ENCODE peak calls at places on chromosomes 7 and 10, in eight cellular contexts. F is BJ, W is bronchial epithelial cell, P is kidney epithelial cell, V is cardiac muscle cell, I is coronary artery, H is lower lobe of right lung, E is mucosa of descending colon. X is an unnamed sample.

GRCh38 chr10:48801026-48801425 is 116.4 kb downstream of the WDFY4 start:
- DNase-seq in F (peak), W (peak), P (no peak), V (no peak), I (no peak), H (no peak), E (no peak), X (peak)

GRCh38 chr7:41206267-41206666 is 496.6 kb downstream of the INHBA start:
- DNase-seq in F (no peak), W (no peak), P (no peak), V (no peak), I (no peak), H (no peak), E (no peak), X (no peak)

GRCh38 chr7:92135490-92135889 is 1.2 kb upstream of the CYP51A1 start:
- DNase-seq in F (no peak), W (peak), P (no peak), V (no peak), I (no peak), H (no peak), E (no peak), X (peak)

GRCh38 chr7:114931656-114932011 is 9.7 kb downstream of the MDFIC start:
- DNase-seq in F (no peak), W (no peak), P (no peak), V (no peak), I (no peak), H (no peak), E (no peak), X (no peak)

GRCh38 chr10:37754538-37755323 is 102.7 kb downstream of the ZNF248 start:
- DNase-seq in F (no peak), W (peak), P (no peak), V (no peak), I (no peak), H (no peak), E (no peak), X (peak)

GRCh38 chr7:77222819-77223218 is 23.2 kb upstream of the FGL2 start:
- DNase-seq in F (no peak), W (no peak), P (no peak), V (no peak), I (no peak), H (no peak), E (no peak), X (no peak)

GRCh38 chr10:112208292-112208691 is 24.7 kb upstream of the GPAM start:
- DNase-seq in F (no peak), W (no peak), P (no peak), V (no peak), I (no peak), H (no peak), E (no peak), X (no peak)

GRCh38 chr10:31929986-31930675 is 1.5 kb upstream of the ARHGAP12 start:
- DNase-seq in F (no peak), W (no peak), P (no peak), V (no peak), I (no peak), H (no peak), E (no peak), X (no peak)

GRCh38 chr7:85469446-85469970 is 282.7 kb upstream of the SEMA3D start:
- DNase-seq in F (peak), W (no peak), P (no peak), V (no peak), I (no peak), H (no peak), E (no peak), X (no peak)

GRCh38 chr7:139936760-139937310 is 107.8 kb downstream of the TBXAS1 start:
- DNase-seq in F (no peak), W (peak), P (no peak), V (no peak), I (no peak), H (no peak), E (no peak), X (peak)

GRCh38 chr10:6108631-6109443 is 20.0 kb downstream of the RBM17 start:
- DNase-seq in F (no peak), W (peak), P (no peak), V (peak), I (no peak), H (no peak), E (no peak), X (peak)

GRCh38 chr7:73704640-73705550 is 14.6 kb downstream of the STX1A start:
- DNase-seq in F (no peak), W (peak), P (no peak), V (no peak), I (no peak), H (peak), E (no peak), X (peak)

GRCh38 chr10:130023454-130024230 is 59.6 kb upstream of the EBF3 start:
- DNase-seq in F (no peak), W (no peak), P (no peak), V (no peak), I (peak), H (no peak), E (no peak), X (no peak)

GRCh38 chr7:81367335-81367801 is 402.5 kb downstream of the HGF start:
- DNase-seq in F (peak), W (peak), P (no peak), V (no peak), I (no peak), H (no peak), E (no peak), X (peak)

GRCh38 chr7:120931243-120931642 is 19.3 kb upstream of the ING3 start:
- DNase-seq in F (no peak), W (peak), P (no peak), V (no peak), I (no peak), H (no peak), E (no peak), X (no peak)

GRCh38 chr10:4685904-4686643 is 139.9 kb upstream of the AKR1E2 start:
- DNase-seq in F (no peak), W (no peak), P (no peak), V (no peak), I (no peak), H (no peak), E (no peak), X (no peak)

GRCh38 chr10:86765548-86765947 is 9.1 kb downstream of the BMPR1A start:
- DNase-seq in F (no peak), W (no peak), P (no peak), V (no peak), I (no peak), H (no peak), E (no peak), X (no peak)

GRCh38 chr10:57638411-57638810 is 629.3 kb downstream of the IPMK start:
- DNase-seq in F (no peak), W (peak), P (no peak), V (no peak), I (no peak), H (no peak), E (no peak), X (peak)

GRCh38 chr7:70182516-70182915 is 584.2 kb downstream of the AUTS2 start:
- DNase-seq in F (no peak), W (no peak), P (no peak), V (no peak), I (no peak), H (no peak), E (no peak), X (no peak)

GRCh38 chr10:11354823-11355222 is 256.6 kb downstream of the USP6NL start:
- DNase-seq in F (no peak), W (no peak), P (no peak), V (no peak), I (no peak), H (no peak), E (no peak), X (no peak)

GRCh38 chr7:117674617-117675016 is 194.8 kb downstream of the CFTR start:
- DNase-seq in F (no peak), W (no peak), P (no peak), V (peak), I (no peak), H (no peak), E (no peak), X (no peak)

GRCh38 chr10:24652381-24652957 is 71.2 kb downstream of the ARHGAP21 start:
- DNase-seq in F (no peak), W (no peak), P (no peak), V (no peak), I (no peak), H (no peak), E (no peak), X (no peak)

GRCh38 chr10:102237711-102238252 is 3.5 kb downstream of the PITX3 start:
- DNase-seq in F (no peak), W (no peak), P (no peak), V (no peak), I (no peak), H (no peak), E (no peak), X (no peak)

GRCh38 chr7:134364619-134365037 is 47.9 kb upstream of the SLC35B4 start:
- DNase-seq in F (no peak), W (peak), P (peak), V (no peak), I (no peak), H (no peak), E (no peak), X (peak)

GRCh38 chr7:30511494-30511893 is 6.9 kb upstream of the GGCT start:
- DNase-seq in F (no peak), W (no peak), P (no peak), V (no peak), I (no peak), H (no peak), E (no peak), X (no peak)

GRCh38 chr10:84261236-84261635 is 16.4 kb downstream of the RGR start:
- DNase-seq in F (no peak), W (no peak), P (no peak), V (no peak), I (no peak), H (no peak), E (no peak), X (no peak)

GRCh38 chr10:74924251-74924954 is 98.0 kb downstream of the KAT6B start:
- DNase-seq in F (peak), W (peak), P (peak), V (no peak), I (no peak), H (no peak), E (no peak), X (peak)

GRCh38 chr7:22234247-22234646 is 122.7 kb downstream of the RAPGEF5 start:
- DNase-seq in F (no peak), W (no peak), P (no peak), V (no peak), I (no peak), H (no peak), E (no peak), X (no peak)

GRCh38 chr10:5303504-5303903 is 61.3 kb upstream of the UCN3 start:
- DNase-seq in F (no peak), W (no peak), P (no peak), V (no peak), I (no peak), H (no peak), E (no peak), X (no peak)

GRCh38 chr10:92903633-92904032 is 55.3 kb downstream of the EXOC6 start:
- DNase-seq in F (no peak), W (no peak), P (no peak), V (no peak), I (no peak), H (no peak), E (no peak), X (no peak)

DNA sequence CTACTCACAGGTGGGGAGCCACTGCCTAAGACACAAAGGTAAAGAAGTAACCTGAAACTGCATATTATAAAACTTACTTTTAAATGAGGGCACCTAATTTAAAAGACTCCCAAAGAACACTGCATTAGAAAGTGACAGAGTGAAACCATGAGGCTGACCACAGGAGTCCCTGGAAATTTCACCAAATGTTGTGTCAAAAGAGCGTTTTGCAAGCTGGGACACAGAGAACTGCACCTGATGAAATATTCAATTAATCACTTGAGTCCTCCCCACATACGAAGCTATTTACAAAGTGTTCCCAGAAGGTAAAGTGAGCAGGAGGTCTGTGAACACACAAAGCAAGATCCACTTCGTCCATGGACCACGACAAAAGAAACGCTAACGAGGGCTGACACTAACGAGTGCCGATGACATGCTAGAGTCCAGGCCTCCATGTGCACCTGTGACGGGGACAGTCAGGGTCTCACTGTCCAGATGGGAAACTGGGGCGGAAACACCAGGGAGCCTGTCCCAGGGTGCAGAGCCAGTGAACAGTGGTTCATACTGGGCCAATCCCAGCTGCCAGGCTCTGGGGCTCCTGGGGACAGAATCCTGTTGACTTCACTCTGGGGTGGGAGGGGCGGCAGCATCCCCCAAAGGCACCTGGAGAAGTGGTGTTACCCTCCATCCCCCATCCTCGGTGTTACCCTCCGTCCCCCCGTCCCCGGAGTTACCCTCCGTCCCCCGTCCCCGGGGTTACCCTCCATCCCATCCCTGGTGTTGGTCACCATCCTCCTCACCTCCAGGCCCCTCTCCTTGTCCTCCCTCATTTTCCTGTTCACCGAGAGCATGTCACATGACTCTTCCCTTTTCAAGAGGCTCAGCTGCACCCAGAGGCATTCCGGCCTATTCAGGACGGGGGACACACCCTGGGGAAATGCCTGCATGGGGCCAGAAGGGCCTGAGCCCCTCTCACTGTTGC is 63.4 kb downstream of the DIP2C start:
- DNase-seq in F (no peak), W (no peak), P (no peak), V (no peak), I (no peak), H (peak), E (peak), X (no peak)
- H3K4me3 ChIP-seq in F (no peak), W (no peak), P (no peak), V (no peak), I (peak), H (no peak), E (no peak), X (no peak)

GRCh38 chr7:18352339-18353255 is 143.0 kb upstream of the HDAC9 start:
- DNase-seq in F (peak), W (peak), P (no peak), V (peak), I (no peak), H (no peak), E (no peak), X (peak)

GRCh38 chr7:18354686-18355085 is 140.9 kb upstream of the HDAC9 start:
- DNase-seq in F (no peak), W (no peak), P (no peak), V (peak), I (no peak), H (no peak), E (no peak), X (no peak)

GRCh38 chr7:18357691-18358090 is 137.9 kb upstream of the HDAC9 start:
- DNase-seq in F (no peak), W (peak), P (no peak), V (no peak), I (no peak), H (no peak), E (no peak), X (peak)

GRCh38 chr7:18354108-18354507 is 141.4 kb upstream of the HDAC9 start:
- DNase-seq in F (no peak), W (no peak), P (no peak), V (no peak), I (no peak), H (no peak), E (no peak), X (no peak)

GRCh38 chr7:18356195-18356645 is 139.3 kb upstream of the HDAC9 start:
- DNase-seq in F (peak), W (peak), P (no peak), V (peak), I (no peak), H (no peak), E (no peak), X (peak)
- TF ChIP-seq CTCF in F (peak), W (peak), P (peak), V (peak), I (peak), H (peak), E (peak), X (peak)

GRCh38 chr10:132162021-132162531 is 24.7 kb upstream of the DPYSL4 start:
- DNase-seq in F (no peak), W (no peak), P (no peak), V (peak), I (no peak), H (peak), E (peak), X (no peak)

GRCh38 chr10:132162590-132163277 is 24.0 kb upstream of the DPYSL4 start:
- DNase-seq in F (no peak), W (no peak), P (no peak), V (no peak), I (no peak), H (peak), E (peak), X (no peak)

GRCh38 chr10:132164801-132165278 is 21.9 kb upstream of the DPYSL4 start:
- DNase-seq in F (no peak), W (no peak), P (no peak), V (no peak), I (no peak), H (peak), E (peak), X (no peak)

GRCh38 chr10:132163826-132164515 is 22.8 kb upstream of the DPYSL4 start:
- DNase-seq in F (no peak), W (no peak), P (no peak), V (no peak), I (no peak), H (peak), E (peak), X (no peak)

GRCh38 chr10:132163278-132163765 is 23.4 kb upstream of the DPYSL4 start:
- DNase-seq in F (no peak), W (no peak), P (no peak), V (peak), I (no peak), H (peak), E (peak), X (no peak)
- H3K4me3 ChIP-seq in F (no peak), W (no peak), P (no peak), V (no peak), I (no peak), H (no peak), E (no peak), X (no peak)

GRCh38 chr10:43137971-43138756 is at the start of gene CSGALNACT2:
- DNase-seq in F (no peak), W (peak), P (peak), V (peak), I (peak), H (peak), E (peak), X (peak)

GRCh38 chr10:43140414-43140813 is 2.2 kb downstream of the CSGALNACT2 start:
- DNase-seq in F (peak), W (peak), P (peak), V (no peak), I (no peak), H (no peak), E (no peak), X (peak)

GRCh38 chr10:43136995-43137700 is 1.1 kb upstream of the CSGALNACT2 start:
- DNase-seq in F (no peak), W (no peak), P (no peak), V (no peak), I (no peak), H (no peak), E (peak), X (no peak)

GRCh38 chr10:43137701-43137970 is 609 bp upstream of the CSGALNACT2 start:
- DNase-seq in F (no peak), W (no peak), P (no peak), V (peak), I (no peak), H (peak), E (peak), X (peak)

GRCh38 chr10:43138757-43139241 is 554 bp downstream of the CSGALNACT2 start:
- DNase-seq in F (no peak), W (peak), P (no peak), V (peak), I (no peak), H (no peak), E (no peak), X (peak)
- TF ChIP-seq CTCF in F (peak), W (no peak), P (no peak), V (no peak), I (no peak), H (no peak), E (no peak), X (no peak)

X was measured in epithelial cell of esophagus.